ENCODE peak calls at places on chromosome 17, in nine cellular contexts. One of them, this sample, is unnamed.

GRCh38 chr17:1147664-1148063 is 32.1 kb downstream of the ABR start:
- DNase-seq in sigmoid colon: no peak
- DNase-seq in breast epithelium: peak; percentile 36
- DNase-seq in stomach: peak; percentile 81
- DNase-seq in HepG2: peak; percentile 63
- DNase-seq in SK-N-MC: no peak
- DNase-seq in SK-N-SH: no peak
- DNase-seq in spleen: no peak
- DNase-seq in suprapubic skin: no peak
- DNase-seq in this sample: peak; percentile 92

GRCh38 chr17:74271902-74272563 is 2.0 kb upstream of the DNAI2 start:
- DNase-seq in sigmoid colon: peak; percentile 75
- DNase-seq in breast epithelium: no peak
- DNase-seq in stomach: no peak
- DNase-seq in HepG2: no peak
- DNase-seq in SK-N-MC: no peak
- DNase-seq in SK-N-SH: no peak
- DNase-seq in spleen: no peak
- DNase-seq in suprapubic skin: no peak
- DNase-seq in this sample: no peak

GRCh38 chr17:69853533-69854262 is 221.3 kb upstream of the KCNJ16 start:
- DNase-seq in sigmoid colon: no peak
- DNase-seq in breast epithelium: no peak
- DNase-seq in stomach: no peak
- DNase-seq in HepG2: no peak
- DNase-seq in SK-N-MC: no peak
- DNase-seq in SK-N-SH: no peak
- DNase-seq in spleen: no peak
- DNase-seq in suprapubic skin: no peak
- DNase-seq in this sample: no peak

GRCh38 chr17:76199466-76199865 is 40.8 kb downstream of the RNF157 start:
- DNase-seq in sigmoid colon: no peak
- DNase-seq in breast epithelium: no peak
- DNase-seq in stomach: no peak
- DNase-seq in HepG2: no peak
- DNase-seq in SK-N-MC: no peak
- DNase-seq in SK-N-SH: no peak
- DNase-seq in spleen: no peak
- DNase-seq in suprapubic skin: no peak
- DNase-seq in this sample: no peak

GRCh38 chr17:5881849-5882248 is 188.3 kb upstream of the WSCD1 start:
- DNase-seq in sigmoid colon: no peak
- DNase-seq in breast epithelium: no peak
- DNase-seq in stomach: no peak
- DNase-seq in HepG2: no peak
- DNase-seq in SK-N-MC: no peak
- DNase-seq in SK-N-SH: no peak
- DNase-seq in spleen: no peak
- DNase-seq in suprapubic skin: peak; percentile 52
- DNase-seq in this sample: no peak

GRCh38 chr17:73133911-73134649 is 30.7 kb upstream of the SSTR2 start:
- DNase-seq in sigmoid colon: no peak
- DNase-seq in breast epithelium: no peak
- DNase-seq in stomach: no peak
- DNase-seq in HepG2: no peak
- DNase-seq in SK-N-MC: no peak
- DNase-seq in SK-N-SH: no peak
- DNase-seq in spleen: no peak
- DNase-seq in suprapubic skin: no peak
- DNase-seq in this sample: no peak

GRCh38 chr17:51046527-51047384 is 73.9 kb downstream of the SPAG9 start:
- DNase-seq in sigmoid colon: peak; percentile 91
- DNase-seq in breast epithelium: peak; percentile 63
- DNase-seq in stomach: no peak
- DNase-seq in HepG2: peak; percentile 13
- DNase-seq in SK-N-MC: peak; percentile 96
- DNase-seq in SK-N-SH: peak; percentile 84
- DNase-seq in spleen: no peak
- DNase-seq in suprapubic skin: no peak
- DNase-seq in this sample: peak; percentile 95

GRCh38 chr17:20066253-20066652 is 57.1 kb downstream of the SPECC1 start:
- DNase-seq in sigmoid colon: peak; percentile 73
- DNase-seq in breast epithelium: peak; percentile 52
- DNase-seq in stomach: peak; percentile 55
- DNase-seq in HepG2: no peak
- DNase-seq in SK-N-MC: no peak
- DNase-seq in SK-N-SH: no peak
- DNase-seq in spleen: no peak
- DNase-seq in suprapubic skin: no peak
- DNase-seq in this sample: no peak

GRCh38 chr17:17180741-17181525 is 25.2 kb downstream of the PLD6 start:
- DNase-seq in sigmoid colon: no peak
- DNase-seq in breast epithelium: no peak
- DNase-seq in stomach: no peak
- DNase-seq in HepG2: no peak
- DNase-seq in SK-N-MC: no peak
- DNase-seq in SK-N-SH: no peak
- DNase-seq in spleen: no peak
- DNase-seq in suprapubic skin: no peak
- DNase-seq in this sample: no peak

GRCh38 chr17:58156839-58157803 is 8.9 kb downstream of the OR4D1 start:
- DNase-seq in sigmoid colon: no peak
- DNase-seq in breast epithelium: no peak
- DNase-seq in stomach: no peak
- DNase-seq in HepG2: no peak
- DNase-seq in SK-N-MC: no peak
- DNase-seq in SK-N-SH: peak; percentile 85
- DNase-seq in spleen: peak; percentile 80
- DNase-seq in suprapubic skin: no peak
- DNase-seq in this sample: peak; percentile 87

GRCh38 chr17:59498421-59499307 is 66.7 kb upstream of the DHX40 start:
- DNase-seq in sigmoid colon: no peak
- DNase-seq in breast epithelium: no peak
- DNase-seq in stomach: no peak
- DNase-seq in HepG2: peak; percentile 33
- DNase-seq in SK-N-MC: no peak
- DNase-seq in SK-N-SH: peak; percentile 23
- DNase-seq in spleen: no peak
- DNase-seq in suprapubic skin: no peak
- DNase-seq in this sample: no peak

GRCh38 chr17:47907932-47908562 is 12.0 kb downstream of the SP2 start:
- DNase-seq in sigmoid colon: no peak
- DNase-seq in breast epithelium: no peak
- DNase-seq in stomach: no peak
- DNase-seq in HepG2: no peak
- DNase-seq in SK-N-MC: no peak
- DNase-seq in SK-N-SH: no peak
- DNase-seq in spleen: no peak
- DNase-seq in suprapubic skin: no peak
- DNase-seq in this sample: no peak

GRCh38 chr17:59311051-59311468 is 20.4 kb upstream of the YPEL2 start:
- DNase-seq in sigmoid colon: no peak
- DNase-seq in breast epithelium: no peak
- DNase-seq in stomach: peak; percentile 43
- DNase-seq in HepG2: peak; percentile 79
- DNase-seq in SK-N-MC: no peak
- DNase-seq in SK-N-SH: peak; percentile 81
- DNase-seq in spleen: no peak
- DNase-seq in suprapubic skin: no peak
- DNase-seq in this sample: peak; percentile 80

GRCh38 chr17:307741-308507 is 44.7 kb downstream of the RPH3AL start:
- DNase-seq in sigmoid colon: peak; percentile 92
- DNase-seq in breast epithelium: no peak
- DNase-seq in stomach: no peak
- DNase-seq in HepG2: no peak
- DNase-seq in SK-N-MC: no peak
- DNase-seq in SK-N-SH: no peak
- DNase-seq in spleen: peak; percentile 23
- DNase-seq in suprapubic skin: no peak
- DNase-seq in this sample: no peak

DNA sequence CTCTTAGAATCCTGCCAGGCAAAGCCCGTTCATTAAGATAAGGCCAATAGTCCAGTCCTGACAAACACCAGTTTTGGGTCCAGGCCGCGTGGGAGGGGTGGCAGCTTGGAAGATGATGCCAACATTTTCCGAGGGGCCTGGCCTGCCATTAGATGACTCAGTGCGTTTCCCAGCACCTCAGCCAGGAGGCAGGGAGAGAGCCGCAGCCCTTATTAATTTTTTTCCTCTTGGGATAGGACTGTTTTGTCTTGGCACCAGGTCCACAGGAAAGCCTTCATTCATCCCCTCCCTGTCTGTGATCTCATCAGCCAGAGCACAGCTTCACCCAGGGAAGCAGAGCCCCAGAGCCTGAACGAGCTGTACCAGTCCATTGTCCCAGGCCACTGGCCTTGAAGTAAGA is 4.7 kb upstream of the NDEL1 start:
- DNase-seq in sigmoid colon: peak; percentile 77
- DNase-seq in breast epithelium: peak; percentile 87
- DNase-seq in stomach: no peak
- DNase-seq in HepG2: no peak
- DNase-seq in SK-N-MC: no peak
- DNase-seq in SK-N-SH: no peak
- DNase-seq in spleen: no peak
- DNase-seq in suprapubic skin: peak; percentile 85
- DNase-seq in this sample: no peak
- H3K4me3 ChIP-seq in sigmoid colon: no peak overlapping the region
- H3K4me3 ChIP-seq in breast epithelium: no peak overlapping the region
- H3K4me3 ChIP-seq in stomach: no peak overlapping the region
- H3K4me3 ChIP-seq in HepG2: no peak overlapping the region
- H3K4me3 ChIP-seq in SK-N-MC: no peak overlapping the region
- H3K4me3 ChIP-seq in SK-N-SH: no peak overlapping the region
- H3K4me3 ChIP-seq in spleen: no peak overlapping the region
- H3K4me3 ChIP-seq in suprapubic skin: no peak overlapping the region
- H3K4me3 ChIP-seq in this sample: no peak overlapping the region

GRCh38 chr17:30950189-30950588 is 20.6 kb upstream of the RNF135 start:
- DNase-seq in sigmoid colon: no peak
- DNase-seq in breast epithelium: no peak
- DNase-seq in stomach: no peak
- DNase-seq in HepG2: no peak
- DNase-seq in SK-N-MC: no peak
- DNase-seq in SK-N-SH: no peak
- DNase-seq in spleen: peak; percentile 63
- DNase-seq in suprapubic skin: no peak
- DNase-seq in this sample: no peak

GRCh38 chr17:30952645-30953393 is 18.0 kb upstream of the RNF135 start:
- DNase-seq in sigmoid colon: peak; percentile 26
- DNase-seq in breast epithelium: no peak
- DNase-seq in stomach: no peak
- DNase-seq in HepG2: no peak
- DNase-seq in SK-N-MC: no peak
- DNase-seq in SK-N-SH: no peak
- DNase-seq in spleen: no peak
- DNase-seq in suprapubic skin: no peak
- DNase-seq in this sample: no peak

GRCh38 chr17:30942311-30943079 is 20.8 kb downstream of the ADAP2 start:
- DNase-seq in sigmoid colon: no peak
- DNase-seq in breast epithelium: no peak
- DNase-seq in stomach: no peak
- DNase-seq in HepG2: no peak
- DNase-seq in SK-N-MC: no peak
- DNase-seq in SK-N-SH: no peak
- DNase-seq in spleen: no peak
- DNase-seq in suprapubic skin: no peak
- DNase-seq in this sample: no peak

GRCh38 chr17:30950669-30951399 is 20.0 kb upstream of the RNF135 start:
- DNase-seq in sigmoid colon: peak; percentile 87
- DNase-seq in breast epithelium: no peak
- DNase-seq in stomach: peak; percentile 60
- DNase-seq in HepG2: peak; percentile 91
- DNase-seq in SK-N-MC: no peak
- DNase-seq in SK-N-SH: peak; percentile 78
- DNase-seq in spleen: peak; percentile 84
- DNase-seq in suprapubic skin: no peak
- DNase-seq in this sample: no peak

DNA sequence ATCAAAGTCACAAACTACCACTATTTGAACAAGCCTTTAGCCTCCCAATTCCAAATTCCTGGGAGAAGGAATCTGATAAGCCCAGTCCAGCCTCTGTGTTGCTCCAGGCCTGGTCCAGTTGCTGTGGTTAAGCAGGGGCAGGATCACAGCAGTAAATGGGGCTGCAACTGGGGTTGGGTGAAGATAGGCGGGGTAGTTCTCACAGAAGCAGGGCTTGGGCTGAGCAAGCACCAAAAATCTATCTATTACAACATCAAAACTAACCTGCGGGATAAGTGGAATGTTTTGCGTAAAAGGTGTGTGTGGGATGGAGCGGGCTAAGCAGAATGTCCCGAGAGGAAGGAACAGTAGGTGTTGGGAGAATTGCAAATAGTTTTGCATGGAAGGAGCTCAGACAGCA is 23.0 kb upstream of the RNF135 start:
- DNase-seq in sigmoid colon: no peak
- DNase-seq in breast epithelium: no peak
- DNase-seq in stomach: no peak
- DNase-seq in HepG2: no peak
- DNase-seq in SK-N-MC: no peak
- DNase-seq in SK-N-SH: no peak
- DNase-seq in spleen: peak; percentile 31
- DNase-seq in suprapubic skin: no peak
- DNase-seq in this sample: no peak
- TF ChIP-seq POLR2AphosphoS5 in sigmoid colon: no peak
- TF ChIP-seq POLR2AphosphoS5 in breast epithelium: no peak
- TF ChIP-seq POLR2AphosphoS5 in stomach: no peak
- TF ChIP-seq POLR2AphosphoS5 in HepG2: no peak
- TF ChIP-seq POLR2AphosphoS5 in SK-N-MC: no peak
- TF ChIP-seq POLR2AphosphoS5 in SK-N-SH: no peak
- TF ChIP-seq POLR2AphosphoS5 in spleen: no peak
- TF ChIP-seq POLR2AphosphoS5 in suprapubic skin: no peak
- TF ChIP-seq POLR2AphosphoS5 in this sample: no peak

GRCh38 chr17:42274273-42274542 is 2.0 kb downstream of the STAT5B start:
- DNase-seq in sigmoid colon: no peak
- DNase-seq in breast epithelium: peak; percentile 3
- DNase-seq in stomach: no peak
- DNase-seq in HepG2: no peak
- DNase-seq in SK-N-MC: no peak
- DNase-seq in SK-N-SH: no peak
- DNase-seq in spleen: no peak
- DNase-seq in suprapubic skin: no peak
- DNase-seq in this sample: no peak
- H3K4me3 ChIP-seq in sigmoid colon: no peak overlapping the region
- H3K4me3 ChIP-seq in breast epithelium: no peak overlapping the region
- H3K4me3 ChIP-seq in stomach: no peak overlapping the region
- H3K4me3 ChIP-seq in HepG2: no peak overlapping the region
- H3K4me3 ChIP-seq in SK-N-MC: no peak overlapping the region
- H3K4me3 ChIP-seq in SK-N-SH: no peak overlapping the region
- H3K4me3 ChIP-seq in spleen: no peak overlapping the region
- H3K4me3 ChIP-seq in suprapubic skin: no peak overlapping the region
- H3K4me3 ChIP-seq in this sample: peak overlapping the region; percentile 87

DNA sequence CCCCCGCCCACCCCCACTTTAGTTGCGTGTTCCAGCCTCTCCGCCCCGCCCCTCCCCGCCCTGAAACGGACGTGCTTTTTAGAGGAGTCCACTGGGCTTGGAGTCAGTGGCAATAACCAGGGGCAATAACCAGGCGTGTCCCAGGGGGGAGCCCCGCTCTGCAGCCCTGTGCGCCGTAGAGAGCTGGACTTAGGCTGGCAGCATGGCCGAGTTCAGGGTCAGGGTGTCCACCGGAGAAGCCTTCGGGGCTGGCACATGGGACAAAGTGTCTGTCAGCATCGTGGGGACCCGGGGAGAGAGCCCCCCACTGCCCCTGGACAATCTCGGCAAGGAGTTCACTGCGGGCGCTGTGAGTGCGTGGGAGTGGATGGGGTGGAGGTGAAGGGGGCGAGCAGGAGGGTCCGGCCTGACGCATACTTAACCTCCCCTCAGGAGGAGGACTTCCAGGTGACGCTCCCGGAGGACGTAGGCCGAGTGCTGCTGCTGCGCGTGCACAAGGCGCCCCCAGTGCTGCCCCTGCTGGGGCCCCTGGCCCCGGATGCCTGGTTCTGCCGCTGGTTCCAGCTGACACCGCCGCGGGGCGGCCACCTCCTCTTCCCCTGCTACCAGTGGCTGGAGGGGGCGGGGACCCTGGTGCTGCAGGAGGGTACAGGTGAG is at the start of gene ALOX15B:
- DNase-seq in sigmoid colon: no peak
- DNase-seq in breast epithelium: no peak
- DNase-seq in stomach: peak; percentile 46
- DNase-seq in HepG2: no peak
- DNase-seq in SK-N-MC: no peak
- DNase-seq in SK-N-SH: no peak
- DNase-seq in spleen: no peak
- DNase-seq in suprapubic skin: no peak
- DNase-seq in this sample: peak; percentile 77
- TF ChIP-seq POLR2AphosphoS5 in sigmoid colon: no peak
- TF ChIP-seq POLR2AphosphoS5 in breast epithelium: no peak
- TF ChIP-seq POLR2AphosphoS5 in stomach: no peak
- TF ChIP-seq POLR2AphosphoS5 in HepG2: no peak
- TF ChIP-seq POLR2AphosphoS5 in SK-N-MC: no peak
- TF ChIP-seq POLR2AphosphoS5 in SK-N-SH: no peak
- TF ChIP-seq POLR2AphosphoS5 in spleen: no peak
- TF ChIP-seq POLR2AphosphoS5 in suprapubic skin: no peak
- TF ChIP-seq POLR2AphosphoS5 in this sample: no peak